ENCODE peak calls at places on chromosomes 6 and 20, in seven cellular contexts. Z is hepatocyte, O is astrocyte, W is keratinocyte, U is Peyer's patch, P is mammary epithelial cell, S is adrenal gland. D is an unnamed sample.

GRCh38 chr20:24764027-24764797 is 184.9 kb upstream of the CST7 start:
- DNase-seq in W (no peak), U (no peak), S (no peak), O (no peak), P (no peak), Z (no peak), D (peak; percentile 8)

GRCh38 chr6:30149234-30149633 is 11.8 kb downstream of the TRIM10 start:
- DNase-seq in O (no peak), W (no peak), Z (no peak), P (no peak), S (no peak), U (no peak), D (no peak)

GRCh38 chr6:100704941-100705340 is 176.2 kb downstream of the ASCC3 start:
- DNase-seq in O (no peak), P (no peak), U (no peak), Z (no peak), S (no peak), W (no peak), D (no peak)

GRCh38 chr6:2865270-2866182 is 23.9 kb upstream of the SERPINB1 start:
- DNase-seq in S (no peak), P (no peak), W (no peak), Z (no peak), U (no peak), O (no peak), D (no peak)

GRCh38 chr20:57911512-57912226 is 201.9 kb upstream of the PMEPA1 start:
- DNase-seq in S (no peak), U (no peak), P (no peak), W (no peak), Z (no peak), O (no peak), D (no peak)

GRCh38 chr6:16058188-16058780 is 70.6 kb upstream of the MYLIP start:
- DNase-seq in W (no peak), P (no peak), Z (peak; percentile 23), O (no peak), S (peak; percentile 56), U (no peak), D (peak; percentile 30)

GRCh38 chr6:53361549-53362031 is 12.8 kb upstream of the ELOVL5 start:
- DNase-seq in U (peak; percentile 58), P (peak; percentile 77), Z (no peak), S (peak; percentile 65), W (no peak), O (peak; percentile 34), D (no peak)

GRCh38 chr6:31979238-31979898 is 2.5 kb upstream of the C4A start:
- DNase-seq in W (no peak), S (peak; percentile 10), Z (no peak), P (no peak), O (no peak), U (no peak), D (no peak)

GRCh38 chr6:169942173-169942572 is 190.8 kb downstream of the ERMARD start:
- DNase-seq in W (no peak), O (no peak), P (no peak), U (no peak), S (no peak), Z (no peak), D (no peak)

GRCh38 chr6:145670306-145670705 is 65.0 kb downstream of the EPM2A start:
- DNase-seq in W (no peak), P (no peak), S (no peak), O (no peak), U (no peak), Z (no peak), D (no peak)

GRCh38 chr20:50729925-50730764 is 1.2 kb upstream of the PARD6B start:
- DNase-seq in S (peak; percentile 24), U (no peak), O (no peak), W (no peak), P (no peak), Z (no peak), D (no peak)

GRCh38 chr20:52192296-52193007 is 873 bp upstream of the ZFP64 start:
- DNase-seq in S (peak; percentile 39), W (no peak), Z (no peak), O (no peak), P (no peak), U (peak; percentile 70), D (no peak)

GRCh38 chr6:7669742-7670141 is 56.2 kb upstream of the BMP6 start:
- DNase-seq in O (no peak), Z (no peak), S (no peak), P (no peak), U (no peak), W (no peak), D (no peak)

GRCh38 chr20:6663104-6663503 is 104.4 kb upstream of the BMP2 start:
- DNase-seq in Z (no peak), O (no peak), U (no peak), S (no peak), P (no peak), W (no peak), D (no peak)

GRCh38 chr6:154993026-154993425 is 2.1 kb upstream of the TIAM2 start:
- DNase-seq in W (no peak), O (no peak), P (no peak), U (no peak), Z (no peak), S (no peak), D (peak; percentile 43)

GRCh38 chr20:37319120-37319717 is 26.7 kb upstream of the SRC start:
- DNase-seq in P (no peak), Z (no peak), S (no peak), U (peak; percentile 43), W (no peak), O (peak; percentile 93), D (no peak)

GRCh38 chr6:5072440-5072839 is 12.7 kb upstream of the PPP1R3G start:
- DNase-seq in S (no peak), Z (no peak), U (no peak), W (no peak), O (no peak), P (no peak), D (no peak)

GRCh38 chr6:96651816-96652215 is 88.9 kb downstream of the FHL5 start:
- DNase-seq in P (no peak), W (no peak), S (no peak), U (no peak), O (no peak), Z (no peak), D (no peak)

GRCh38 chr6:30542404-30542725 is 13.9 kb downstream of the GNL1 start:
- DNase-seq in P (no peak), Z (no peak), S (no peak), O (no peak), U (no peak), W (no peak), D (no peak)

GRCh38 chr20:56393133-56393472 is 658 bp downstream of the CSTF1 start:
- DNase-seq in O (no peak), P (peak; percentile 9), W (no peak), Z (no peak), S (no peak), U (no peak), D (no peak)

GRCh38 chr6:84508981-84509380 is 255.4 kb downstream of the TBX18 start:
- DNase-seq in U (no peak), O (peak; percentile 42), W (no peak), Z (no peak), S (no peak), P (no peak), D (no peak)

DNA sequence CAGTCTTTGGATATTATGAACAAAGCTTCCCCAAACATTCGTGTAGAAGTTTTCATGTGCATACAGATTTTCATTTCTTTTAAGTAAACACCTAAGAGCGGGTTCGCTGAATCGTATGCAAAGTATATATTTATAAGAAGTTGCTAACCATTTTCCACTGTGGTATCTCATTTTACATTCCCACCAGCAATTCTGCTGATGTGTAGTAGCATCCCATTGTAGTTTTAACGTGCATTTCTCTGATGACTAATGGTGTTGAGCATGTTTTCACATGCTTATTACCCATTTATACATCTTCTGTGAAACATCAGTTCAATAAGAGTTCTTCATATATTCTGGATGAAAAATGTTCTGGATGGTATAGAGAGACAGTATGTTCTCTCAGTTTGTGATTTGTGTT is 97.4 kb downstream of the IYD start:
- DNase-seq in W (no peak), U (no peak), O (no peak), P (peak; percentile 74), Z (no peak), S (no peak), D (no peak)
- H3K4me1 ChIP-seq in W (peaks cover 10% of the 10 kb centered on the region), U (no peaks in the 10 kb centered on the region), O (no peaks in the 10 kb centered on the region), P (peaks cover 16% of the 10 kb centered on the region), Z (no peaks in the 10 kb centered on the region), S (no peaks in the 10 kb centered on the region), D (no peaks in the 10 kb centered on the region)

GRCh38 chr6:165222315-165223025 is 86.9 kb downstream of the C6orf118 start:
- DNase-seq in W (no peak), U (no peak), P (no peak), Z (no peak), O (no peak), S (no peak), D (no peak)
- H3K27ac ChIP-seq in W (no peak overlapping the region), U (no peak overlapping the region), P (no peak overlapping the region), Z (no peak overlapping the region), O (no peak overlapping the region), S (no peak overlapping the region), D (no peak overlapping the region)

DNA sequence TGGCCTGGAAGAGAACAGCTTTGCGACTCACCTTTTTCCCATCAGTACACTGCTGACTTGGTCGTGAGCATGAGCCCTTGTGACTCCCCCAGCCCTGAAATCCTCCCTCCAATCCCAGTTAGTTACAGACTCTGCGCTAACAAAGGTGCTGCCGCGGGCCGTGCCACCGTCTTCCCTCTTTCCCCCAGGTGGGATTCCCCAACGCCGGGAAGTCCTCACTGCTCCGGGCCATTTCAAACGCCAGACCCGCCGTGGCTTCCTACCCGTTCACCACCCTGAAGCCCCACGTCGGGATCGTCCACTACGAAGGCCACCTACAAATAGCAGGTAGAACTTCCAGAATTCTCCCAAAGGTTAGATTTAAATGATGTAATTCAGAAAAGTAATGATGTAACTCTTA is 16.1 kb downstream of the MTG2 start:
- DNase-seq in P (no peak), W (no peak), U (no peak), O (no peak), Z (no peak), S (no peak), D (no peak)
- H3K4me1 ChIP-seq in P (no peaks in the 10 kb centered on the region), W (no peaks in the 10 kb centered on the region), U (no peaks in the 10 kb centered on the region), O (peaks cover 8% of the 10 kb centered on the region), Z (no peaks in the 10 kb centered on the region), S (no peaks in the 10 kb centered on the region), D (no peaks in the 10 kb centered on the region)

GRCh38 chr6:111712398-111712797 is 106.7 kb upstream of the TRAF3IP2 start:
- DNase-seq in O (peak; percentile 88), P (peak; percentile 9), U (no peak), Z (peak; percentile 46), S (no peak), W (no peak), D (peak; percentile 35)

GRCh38 chr6:111713196-111713705 is 107.6 kb upstream of the TRAF3IP2 start:
- DNase-seq in S (no peak), Z (no peak), O (no peak), W (no peak), P (no peak), U (no peak), D (no peak)

GRCh38 chr6:111710911-111711310 is 105.2 kb upstream of the TRAF3IP2 start:
- DNase-seq in P (no peak), U (no peak), O (no peak), W (no peak), Z (no peak), S (no peak), D (no peak)

GRCh38 chr6:111711476-111711875 is 105.8 kb upstream of the TRAF3IP2 start:
- DNase-seq in W (no peak), U (peak; percentile 57), S (no peak), Z (no peak), P (no peak), O (no peak), D (peak; percentile 53)

GRCh38 chr6:111711989-111712388 is 106.3 kb upstream of the TRAF3IP2 start:
- DNase-seq in O (no peak), Z (no peak), P (no peak), W (no peak), S (no peak), U (no peak), D (no peak)
- H3K27ac ChIP-seq in O (peak overlapping the region; percentile 63), Z (peak overlapping the region; percentile 34), P (no peak overlapping the region), W (no peak overlapping the region), S (no peak overlapping the region), U (peak overlapping the region; percentile 33), D (peak overlapping the region; percentile 63)